ENCODE peak calls at places on chromosome 20, in four cellular contexts. R, Z, B and S are unnamed samples.

GRCh38 chr20:51195419-51195901 is 172.6 kb upstream of the KCNG1 start:
- DNase-seq in B (no peak), Z (no peak), R (no peak), S (no peak)

GRCh38 chr20:62721511-62722197 is 13.0 kb downstream of the NTSR1 start:
- DNase-seq in Z (no peak), R (no peak), B (no peak), S (no peak)

GRCh38 chr20:51419236-51419635 is 123.3 kb downstream of the NFATC2 start:
- DNase-seq in B (no peak), R (no peak), Z (no peak), S (no peak)

GRCh38 chr20:18287546-18287914 is 797 bp upstream of the ZNF133 start:
- DNase-seq in Z (no peak), B (no peak), R (no peak), S (no peak)

GRCh38 chr20:1803216-1804128 is 91.7 kb upstream of the SIRPA start:
- DNase-seq in Z (peak), B (peak), R (peak), S (no peak)

GRCh38 chr20:10705801-10706459 is 32.1 kb upstream of the JAG1 start:
- DNase-seq in Z (peak), R (no peak), B (no peak), S (no peak)

GRCh38 chr20:63519765-63520593 is 586 bp upstream of the PPDPF start:
- DNase-seq in R (no peak), B (peak), Z (peak), S (peak)

GRCh38 chr20:60630609-60631008 is 621.5 kb upstream of the CDH4 start:
- DNase-seq in Z (no peak), R (no peak), B (no peak), S (no peak)

GRCh38 chr20:39105551-39105950 is 143.4 kb downstream of the DHX35 start:
- DNase-seq in Z (no peak), R (no peak), B (no peak), S (no peak)